ENCODE peak calls at places on chromosomes 16 and 17, in five cellular contexts. D, Z, E, O and T are unnamed samples.

GRCh38 chr16:2142942-2143868 is 5.2 kb upstream of the RAB26 start:
- DNase-seq in O (peak), Z (no peak), E (no peak), D (peak), T (no peak)

GRCh38 chr17:46865100-46865499 is 13.7 kb downstream of the WNT9B start:
- DNase-seq in D (no peak), E (no peak), Z (no peak), O (peak), T (no peak)

GRCh38 chr16:4426021-4426684 is 485 bp downstream of the DNAJA3 start:
- DNase-seq in Z (no peak), D (no peak), O (no peak), E (no peak), T (no peak)

GRCh38 chr17:8606415-8606814 is 24.1 kb downstream of the MYH10 start:
- DNase-seq in O (no peak), D (no peak), E (no peak), Z (no peak), T (no peak)

GRCh38 chr16:83771306-83771942 is 36.4 kb upstream of the HSBP1 start:
- DNase-seq in O (no peak), E (peak), Z (no peak), D (peak), T (peak)

GRCh38 chr17:4728124-4728523 is 3.1 kb upstream of the MED11 start:
- DNase-seq in O (no peak), E (peak), D (no peak), Z (no peak), T (no peak)

GRCh38 chr17:41624208-41625101 is at the start of gene KRT17:
- DNase-seq in O (peak), E (peak), D (no peak), Z (no peak), T (no peak)

GRCh38 chr17:57357830-57358426 is 101.6 kb downstream of the MSI2 start:
- DNase-seq in Z (no peak), O (no peak), E (no peak), D (no peak), T (no peak)

GRCh38 chr17:65278050-65278819 is 141.1 kb downstream of the RGS9 start:
- DNase-seq in D (no peak), O (peak), Z (no peak), E (peak), T (peak)

GRCh38 chr17:1742371-1743093 is at the start of gene SERPINF2:
- DNase-seq in Z (no peak), D (no peak), O (no peak), E (no peak), T (no peak)

GRCh38 chr17:29760279-29760721 is 137.6 kb upstream of the CORO6 start:
- DNase-seq in Z (peak), D (no peak), E (no peak), O (no peak), T (peak)

GRCh38 chr17:61411114-61411943 is 11.7 kb downstream of the TBX2 start:
- DNase-seq in E (peak), Z (no peak), D (peak), O (peak), T (peak)

GRCh38 chr17:4407851-4408250 is 25.9 kb upstream of the SPNS3 start:
- DNase-seq in D (no peak), O (no peak), E (peak), Z (no peak), T (no peak)

GRCh38 chr17:31680126-31680525 is 178.9 kb downstream of the COPRS start:
- DNase-seq in D (no peak), O (peak), Z (no peak), E (no peak), T (no peak)